ENCODE peak calls at places on chromosome 5, in five cellular contexts. F is A549, S is psoas muscle, T is WERI-Rb-1, V is dorsolateral prefrontal cortex. C is an unnamed sample.

GRCh38 chr5:143045062-143045461 is 274.9 kb downstream of the ARHGAP26 start:
- DNase-seq in F (no peak), S (no peak), T (no peak), V (no peak), C (no peak)

GRCh38 chr5:107431536-107431935 is 239.2 kb downstream of the EFNA5 start:
- DNase-seq in F (no peak), S (no peak), T (no peak), V (no peak), C (no peak)

GRCh38 chr5:50740832-50741231 is 74.4 kb downstream of the PARP8 start:
- DNase-seq in F (no peak), S (no peak), T (no peak), V (no peak), C (no peak)

GRCh38 chr5:151086192-151086869 is 5.5 kb upstream of the TNIP1 start:
- DNase-seq in F (no peak), S (no peak), T (no peak), V (no peak), C (no peak)

GRCh38 chr5:111968459-111968858 is 211.5 kb upstream of the NREP start:
- DNase-seq in F (no peak), S (no peak), T (no peak), V (no peak), C (no peak)

GRCh38 chr5:33423018-33423630 is 17.6 kb upstream of the TARS1 start:
- DNase-seq in F (peak), S (no peak), T (no peak), V (no peak), C (no peak)

GRCh38 chr5:56757077-56757476 is 58.3 kb upstream of the MAP3K1 start:
- DNase-seq in F (no peak), S (no peak), T (no peak), V (no peak), C (no peak)

GRCh38 chr5:172676914-172677475 is 35.9 kb downstream of the NEURL1B start:
- DNase-seq in F (no peak), S (no peak), T (no peak), V (no peak), C (no peak)

GRCh38 chr5:107012371-107012770 is 658.4 kb downstream of the EFNA5 start:
- DNase-seq in F (no peak), S (no peak), T (no peak), V (no peak), C (no peak)

GRCh38 chr5:164013077-164013670 is 507.8 kb downstream of the MAT2B start:
- DNase-seq in F (peak), S (no peak), T (peak), V (no peak), C (peak)

GRCh38 chr5:112479418-112479817 is 60.3 kb upstream of the EPB41L4A start:
- DNase-seq in F (no peak), S (no peak), T (no peak), V (no peak), C (peak)

GRCh38 chr5:173204185-173204979 is 30.6 kb downstream of the NKX2-5 start:
- DNase-seq in F (peak), S (no peak), T (no peak), V (no peak), C (peak)

GRCh38 chr5:38848637-38849036 is 2.8 kb downstream of the OSMR start:
- DNase-seq in F (no peak), S (no peak), T (no peak), V (no peak), C (no peak)
- H3K4me3 ChIP-seq in F (peak), S (peak), T (no peak), V (no peak), C (no peak)

GRCh38 chr5:81249240-81249639 is 16.1 kb downstream of the CKMT2 start:
- DNase-seq in F (no peak), S (no peak), T (no peak), V (no peak), C (no peak)
- H3K4me3 ChIP-seq in F (no peak), S (no peak), T (no peak), V (no peak), C (no peak)

GRCh38 chr5:181173420-181174342 is 26.3 kb downstream of the OR2V2 start:
- DNase-seq in F (peak), S (peak), T (no peak), V (no peak), C (no peak)
- H3K4me3 ChIP-seq in F (peak), S (peak), T (no peak), V (no peak), C (no peak)

GRCh38 chr5:139392324-139392677 is 2.6 kb upstream of the MZB1 start:
- DNase-seq in F (peak), S (no peak), T (no peak), V (no peak), C (no peak)
- H3K4me3 ChIP-seq in F (peak), S (peak), T (no peak), V (no peak), C (no peak)

GRCh38 chr5:146878471-146879172 is at the start of gene PPP2R2B:
- DNase-seq in F (peak), S (peak), T (peak), V (peak), C (no peak)
- H3K4me3 ChIP-seq in F (peak), S (peak), T (peak), V (peak), C (peak)

GRCh38 chr5:61926911-61927310 is 379.1 kb upstream of the KIF2A start:
- DNase-seq in F (no peak), S (no peak), T (no peak), V (no peak), C (no peak)
- H3K4me3 ChIP-seq in F (no peak), S (no peak), T (no peak), V (no peak), C (no peak)

DNA sequence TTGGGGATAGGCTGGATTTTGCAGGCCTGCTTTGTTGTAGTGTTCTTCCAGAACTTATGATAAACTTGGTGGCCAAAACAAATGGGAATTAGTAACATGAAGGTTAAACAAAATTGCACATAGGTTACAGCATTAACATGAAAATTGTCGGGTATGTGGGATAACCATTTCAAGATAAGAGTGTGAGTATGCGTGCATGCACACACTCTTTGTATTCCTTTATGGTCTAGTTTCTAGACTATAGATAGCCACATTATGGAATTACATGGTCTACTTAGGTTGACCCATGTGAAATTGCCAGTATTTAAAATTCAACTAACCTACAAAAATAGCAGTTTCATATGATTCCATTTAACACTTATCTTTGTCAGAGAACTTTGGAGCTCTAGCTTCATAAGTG is 1.4 kb downstream of the HMGCR start:
- DNase-seq in F (no peak), S (no peak), T (no peak), V (no peak), C (no peak)
- H3K4me3 ChIP-seq in F (peak), S (peak), T (peak), V (peak), C (peak)

C was measured in skeletal muscle cell.